ENCODE peak calls at places on chromosomes 2 and 18, in seven cellular contexts. D is aorta; N is ascending aorta; E is CD4-positive, CD25-positive, alpha-beta regulatory T cell; W is PC-3; K is RWPE1; B is cardiac muscle cell. H is an unnamed sample.

GRCh38 chr18:79590191-79591039 is 89.2 kb upstream of the CTDP1 start:
- DNase-seq in D (peak), N (no peak), E (no peak), W (no peak), K (no peak), B (no peak), H (no peak)

GRCh38 chr2:174120346-174120745 is 128.0 kb downstream of the OLA1 start:
- DNase-seq in D (no peak), N (no peak), E (no peak), W (peak), K (peak), B (no peak), H (no peak)

GRCh38 chr2:197011777-197012641 is 85.5 kb upstream of the PGAP1 start:
- DNase-seq in D (no peak), N (no peak), E (peak), W (peak), K (peak), B (peak), H (no peak)

GRCh38 chr2:86476092-86476491 is 34.9 kb downstream of the KDM3A start:
- DNase-seq in D (no peak), N (no peak), E (no peak), W (no peak), K (no peak), B (no peak), H (no peak)

GRCh38 chr2:170815311-170815710 is 1.4 kb upstream of the GAD1 start:
- DNase-seq in D (no peak), N (no peak), E (no peak), W (no peak), K (no peak), B (no peak), H (no peak)

GRCh38 chr2:172922294-172922693 is 153.4 kb upstream of the MAP3K20 start:
- DNase-seq in D (no peak), N (no peak), E (no peak), W (no peak), K (no peak), B (no peak), H (no peak)

GRCh38 chr2:227623225-227623624 is 5.9 kb downstream of the SCYGR4 start:
- DNase-seq in D (no peak), N (no peak), E (no peak), W (peak), K (peak), B (no peak), H (no peak)

GRCh38 chr2:189402932-189403331 is 38.3 kb upstream of the WDR75 start:
- DNase-seq in D (no peak), N (no peak), E (no peak), W (peak), K (no peak), B (no peak), H (no peak)

GRCh38 chr2:15814946-15815345 is 125.4 kb upstream of the MYCN start:
- DNase-seq in D (no peak), N (no peak), E (no peak), W (no peak), K (no peak), B (no peak), H (no peak)

GRCh38 chr2:218282173-218282991 is 9.9 kb downstream of the TMBIM1 start:
- DNase-seq in D (peak), N (no peak), E (no peak), W (peak), K (peak), B (no peak), H (no peak)

GRCh38 chr18:4455113-4455811 is at the start of gene DLGAP1:
- DNase-seq in D (peak), N (no peak), E (peak), W (peak), K (no peak), B (peak), H (no peak)

GRCh38 chr2:230591850-230592249 is 120.8 kb upstream of the CAB39 start:
- DNase-seq in D (no peak), N (no peak), E (no peak), W (no peak), K (no peak), B (no peak), H (no peak)

GRCh38 chr18:51029378-51029693 is 677 bp upstream of the SMAD4 start:
- DNase-seq in D (no peak), N (no peak), E (no peak), W (peak), K (peak), B (no peak), H (no peak)

GRCh38 chr2:120480346-120480902 is 134.5 kb downstream of the INHBB start:
- DNase-seq in D (peak), N (no peak), E (no peak), W (no peak), K (no peak), B (no peak), H (no peak)
- H3K27ac ChIP-seq in D (no peak), N (no peak), E (no peak), W (no peak), K (peak), B (no peak), H (no peak)

DNA sequence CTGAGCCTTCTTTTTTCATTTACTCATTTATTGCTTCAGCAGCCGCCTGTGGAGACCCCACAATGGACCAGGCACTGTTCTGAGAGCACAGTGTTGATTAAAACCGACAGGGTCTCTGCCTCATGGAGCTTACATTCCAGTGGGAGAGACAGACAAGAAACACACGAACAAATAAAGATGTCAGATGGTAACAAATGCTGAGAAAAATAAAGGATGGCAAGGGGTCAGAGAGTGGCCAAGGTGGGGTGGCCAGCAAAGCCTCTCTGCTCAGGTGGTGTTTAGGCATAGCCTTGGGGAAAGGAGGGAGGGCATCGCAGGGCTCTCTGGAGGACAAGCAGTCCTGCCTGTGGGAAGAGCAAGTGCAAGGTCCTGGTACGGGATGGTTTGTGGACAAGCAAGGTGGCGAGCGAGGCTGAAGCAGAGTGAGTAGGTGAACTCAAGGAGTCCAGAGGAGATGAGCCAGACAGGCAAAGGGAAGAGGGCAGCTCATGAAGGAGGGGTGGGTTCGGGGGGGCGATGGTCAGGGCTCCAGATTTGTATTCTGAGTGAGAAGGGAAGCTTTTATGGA is 8.7 kb upstream of the ITGB6 start:
- DNase-seq in D (no peak), N (no peak), E (no peak), W (no peak), K (no peak), B (no peak), H (no peak)
- H3K27ac ChIP-seq in D (peak), N (peak), E (no peak), W (peak), K (peak), B (no peak), H (no peak)

GRCh38 chr2:127639111-127639474 is 6.9 kb upstream of the GPR17 start:
- DNase-seq in D (no peak), N (no peak), E (no peak), W (no peak), K (no peak), B (no peak), H (no peak)
- H3K27ac ChIP-seq in D (no peak), N (peak), E (no peak), W (peak), K (peak), B (no peak), H (no peak)

GRCh38 chr2:215779912-215780311 is 233.4 kb downstream of the MREG start:
- DNase-seq in D (no peak), N (no peak), E (no peak), W (no peak), K (no peak), B (no peak), H (no peak)
- H3K27ac ChIP-seq in D (no peak), N (no peak), E (no peak), W (no peak), K (no peak), B (no peak), H (no peak)

DNA sequence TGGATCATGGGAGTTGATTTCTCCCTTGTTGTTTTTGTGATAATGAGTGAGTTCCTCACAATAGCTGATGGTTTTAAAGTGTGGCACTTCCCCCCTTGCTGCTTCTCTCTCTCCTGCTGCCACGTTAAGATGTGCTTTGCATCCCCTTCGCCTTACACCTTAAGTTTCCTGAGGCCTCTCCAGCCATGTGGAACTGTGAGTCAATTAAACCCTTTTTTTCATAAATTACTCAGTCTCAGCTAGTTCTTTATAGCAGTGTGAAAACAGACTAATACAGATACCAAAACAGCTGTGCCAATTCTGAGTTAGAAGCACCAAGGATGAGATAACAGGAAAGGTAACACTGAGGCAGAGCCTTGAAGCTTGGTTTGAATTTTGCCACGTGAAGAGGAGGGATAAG is 44.7 kb downstream of the ITSN2 start:
- DNase-seq in D (no peak), N (no peak), E (no peak), W (no peak), K (no peak), B (no peak), H (no peak)
- H3K27ac ChIP-seq in D (no peak), N (no peak), E (no peak), W (no peak), K (no peak), B (no peak), H (no peak)

DNA sequence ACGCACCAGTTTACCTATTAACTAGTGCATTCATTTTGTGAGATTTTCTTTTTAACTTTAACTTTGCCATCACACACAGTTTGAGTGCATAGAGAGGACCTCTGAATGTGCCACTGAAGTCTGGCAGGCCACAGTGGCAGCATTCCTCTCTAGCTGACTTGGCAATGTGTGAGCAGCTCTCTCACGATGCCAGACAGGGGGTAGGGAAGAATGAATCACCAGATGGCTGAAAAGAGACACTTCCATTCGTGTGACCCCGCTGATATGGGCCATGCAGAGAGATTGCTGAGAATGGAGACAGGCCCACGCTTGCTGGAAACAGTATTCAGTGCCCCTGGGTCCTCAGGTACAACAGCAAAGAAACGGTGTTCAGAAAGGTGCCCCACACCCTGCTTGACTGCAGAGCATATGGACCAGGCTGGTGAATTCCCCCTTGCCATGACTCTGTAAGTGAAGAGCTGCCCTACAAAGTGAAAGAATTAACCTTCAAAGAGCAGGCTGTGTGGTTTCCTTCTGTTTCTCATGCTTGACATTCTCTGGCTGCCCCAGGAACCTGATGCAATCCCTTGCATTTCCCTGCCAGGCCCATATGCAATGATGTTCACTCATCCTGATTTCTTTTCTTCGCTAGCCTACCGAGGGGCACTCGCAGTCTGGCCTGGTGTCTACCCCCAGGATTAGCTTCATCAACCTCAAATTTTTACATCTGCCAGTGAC is 236.1 kb downstream of the CDH20 start:
- DNase-seq in D (no peak), N (no peak), E (no peak), W (peak), K (peak), B (no peak), H (no peak)
- H3K27ac ChIP-seq in D (peak), N (peak), E (no peak), W (no peak), K (peak), B (no peak), H (no peak)

GRCh38 chr2:160752475-160753330 is 259.1 kb upstream of the RBMS1 start:
- DNase-seq in D (no peak), N (no peak), E (no peak), W (peak), K (peak), B (no peak), H (no peak)
- H3K27ac ChIP-seq in D (no peak), N (no peak), E (no peak), W (peak), K (no peak), B (no peak), H (no peak)

GRCh38 chr2:44747794-44748193 is 193.7 kb upstream of the SIX3 start:
- DNase-seq in D (no peak), N (no peak), E (no peak), W (peak), K (no peak), B (no peak), H (no peak)
- H3K27ac ChIP-seq in D (no peak), N (no peak), E (no peak), W (peak), K (no peak), B (no peak), H (no peak)

GRCh38 chr2:75558132-75558530 is 2.6 kb downstream of the EVA1A start:
- DNase-seq in D (no peak), N (no peak), E (no peak), W (no peak), K (no peak), B (no peak), H (no peak)

GRCh38 chr2:75560022-75560767 is 544 bp downstream of the EVA1A start:
- DNase-seq in D (no peak), N (no peak), E (no peak), W (peak), K (peak), B (peak), H (no peak)

GRCh38 chr2:75559633-75560021 is 1.1 kb downstream of the EVA1A start:
- DNase-seq in D (no peak), N (no peak), E (no peak), W (no peak), K (no peak), B (no peak), H (no peak)

GRCh38 chr2:75557474-75558131 is 3.1 kb downstream of the EVA1A start:
- DNase-seq in D (no peak), N (no peak), E (no peak), W (no peak), K (no peak), B (no peak), H (no peak)

GRCh38 chr2:75558786-75559428 is 1.8 kb downstream of the EVA1A start:
- DNase-seq in D (no peak), N (no peak), E (no peak), W (no peak), K (no peak), B (no peak), H (no peak)
- H3K27ac ChIP-seq in D (no peak), N (no peak), E (no peak), W (no peak), K (no peak), B (no peak), H (no peak)

GRCh38 chr2:239262484-239263230 is 138.2 kb downstream of the HDAC4 start:
- DNase-seq in D (peak), N (no peak), E (no peak), W (no peak), K (no peak), B (no peak), H (no peak)

GRCh38 chr2:239261796-239262475 is 138.9 kb downstream of the HDAC4 start:
- DNase-seq in D (no peak), N (no peak), E (no peak), W (no peak), K (no peak), B (no peak), H (no peak)

GRCh38 chr2:239259603-239260298 is 141.1 kb downstream of the HDAC4 start:
- DNase-seq in D (peak), N (no peak), E (peak), W (no peak), K (no peak), B (no peak), H (no peak)

GRCh38 chr2:239260546-239261327 is 140.1 kb downstream of the HDAC4 start:
- DNase-seq in D (no peak), N (no peak), E (no peak), W (no peak), K (no peak), B (no peak), H (no peak)

GRCh38 chr2:239261336-239261735 is 139.5 kb downstream of the HDAC4 start:
- DNase-seq in D (peak), N (no peak), E (no peak), W (no peak), K (no peak), B (no peak), H (no peak)
- H3K27ac ChIP-seq in D (no peak), N (no peak), E (no peak), W (no peak), K (no peak), B (no peak), H (no peak)